ENCODE peak calls at places on chromosome 13, in five cellular contexts. X is uterus, P is NB4, Q is gastrocnemius medialis, W is body of pancreas. B is an unnamed sample.
A peak's percentile ranks its signal among the peaks of the same experiment; 100 is the strongest.

GRCh38 chr13:38819053-38819452 is 132.2 kb downstream of the FREM2 start:
- DNase-seq in Q (no peak), P (no peak), X (no peak), W (no peak), B (no peak)

GRCh38 chr13:68234278-68234677 is 1004.1 kb upstream of the PCDH9 start:
- DNase-seq in W (no peak), P (no peak), Q (no peak), X (no peak), B (no peak)

GRCh38 chr13:111304041-111304544 is 16.3 kb upstream of the TEX29 start:
- DNase-seq in Q (no peak), X (no peak), W (no peak), P (no peak), B (no peak)

GRCh38 chr13:112376050-112376681 is at the start of gene SPACA7:
- DNase-seq in Q (no peak), X (no peak), W (no peak), P (no peak), B (no peak)

GRCh38 chr13:44131069-44131614 is 242.5 kb upstream of the SERP2 start:
- DNase-seq in W (no peak), X (no peak), Q (no peak), P (no peak), B (no peak)

GRCh38 chr13:75550159-75550567 is 572 bp downstream of the UCHL3 start:
- DNase-seq in X (peak; percentile 22), W (peak; percentile 25), P (peak; percentile 69), Q (no peak), B (no peak)

GRCh38 chr13:110319774-110320509 is 12.9 kb downstream of the COL4A2 start:
- DNase-seq in P (no peak), Q (no peak), W (peak; percentile 72), X (no peak), B (no peak)

GRCh38 chr13:79457948-79458347 is 23.0 kb upstream of the NDFIP2 start:
- DNase-seq in P (peak; percentile 31), X (no peak), Q (no peak), W (no peak), B (no peak)

GRCh38 chr13:33634526-33635111 is 183.3 kb upstream of the RFC3 start:
- DNase-seq in W (no peak), P (no peak), Q (no peak), X (no peak), B (no peak)

GRCh38 chr13:112879283-112879833 is 89.7 kb upstream of the MCF2L start:
- DNase-seq in X (no peak), P (no peak), Q (no peak), W (no peak), B (no peak)

GRCh38 chr13:36986462-36987240 is 12.5 kb downstream of the ALG5 start:
- DNase-seq in X (no peak), P (no peak), Q (no peak), W (no peak), B (no peak)

DNA sequence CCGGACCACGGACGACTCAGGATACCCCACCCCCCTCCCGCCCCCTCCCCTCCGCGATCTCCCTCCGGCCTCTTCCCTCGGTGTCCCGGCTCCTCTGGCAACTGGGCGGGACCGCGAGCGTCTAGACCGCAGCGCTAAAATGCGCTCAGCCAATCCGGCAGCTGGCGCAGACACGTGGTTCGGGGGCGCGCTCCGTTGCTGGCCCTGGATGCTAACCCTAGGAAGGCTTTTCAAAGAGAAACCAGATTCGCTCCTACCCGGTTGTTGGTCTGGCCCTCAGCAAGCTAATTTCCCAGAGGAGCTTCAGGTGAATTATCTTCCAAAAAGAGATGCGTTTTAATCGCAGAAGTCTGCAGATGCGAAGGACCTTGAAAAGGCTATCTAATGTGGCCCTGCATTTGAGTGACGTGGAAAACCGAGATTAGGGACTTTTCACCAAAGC is at the start of gene DZIP1:
- DNase-seq in Q (peak; percentile 28), X (peak; percentile 85), W (peak; percentile 74), P (no peak), B (no peak)
- TF ChIP-seq POLR2A in Q (peak; percentile 37), X (peak; percentile 19), W (peak; percentile 6), P (no peak), B (no peak)

DNA sequence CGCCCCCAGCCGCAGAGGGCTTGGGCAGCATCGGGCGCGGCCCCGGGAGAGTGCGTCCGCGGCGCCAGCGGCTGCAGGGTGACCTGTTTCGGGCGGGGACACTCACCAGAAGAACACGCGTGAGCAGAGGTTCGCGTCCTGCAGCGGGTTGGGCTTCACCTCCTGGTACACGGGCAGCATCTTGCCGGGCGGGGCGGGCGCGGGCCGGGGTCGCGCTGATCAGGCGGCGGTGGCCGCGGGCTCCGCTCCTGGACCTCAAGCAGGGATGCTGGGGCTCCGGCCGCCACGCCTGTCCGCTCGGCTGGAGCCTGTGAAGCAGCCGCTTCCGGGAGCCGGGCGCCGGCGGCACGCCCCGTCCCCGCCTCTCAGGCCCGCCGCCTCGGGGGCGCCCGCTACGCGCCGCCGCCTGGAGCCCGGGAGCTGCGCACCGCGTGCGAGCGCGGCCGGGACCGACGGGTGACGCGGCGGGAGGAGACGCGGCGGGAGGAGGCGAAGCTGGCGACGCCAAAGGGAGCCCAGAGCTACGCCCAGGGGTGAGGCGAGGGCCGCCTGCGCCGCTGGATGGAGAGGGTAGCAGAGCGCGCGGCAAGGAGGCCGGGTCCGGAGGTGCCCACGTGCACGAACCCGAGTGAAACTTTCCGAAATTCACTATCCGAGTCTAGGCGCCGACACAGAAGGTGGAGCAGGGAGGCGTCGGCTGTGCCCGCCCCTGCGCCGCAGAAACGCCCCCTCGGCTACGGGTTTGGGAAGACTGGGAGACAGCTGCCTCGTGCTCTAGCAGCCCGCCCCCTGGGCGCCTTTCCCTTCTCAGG is at the start of gene ABCC4:
- DNase-seq in X (peak; percentile 70), P (peak; percentile 79), W (peak; percentile 64), Q (peak; percentile 53), B (no peak)
- TF ChIP-seq POLR2A in X (no peak), P (peak; percentile 45), W (no peak), Q (peak; percentile 73), B (peak; percentile 3)

GRCh38 chr13:99087130-99087953 is 109.5 kb upstream of the DOCK9 start:
- DNase-seq in X (peak; percentile 91), W (peak; percentile 93), Q (peak; percentile 78), P (no peak), B (peak; percentile 21)
- TF ChIP-seq POLR2A in X (peak; percentile 85), W (peak; percentile 81), Q (peak; percentile 78), P (no peak), B (peak; percentile 87)

DNA sequence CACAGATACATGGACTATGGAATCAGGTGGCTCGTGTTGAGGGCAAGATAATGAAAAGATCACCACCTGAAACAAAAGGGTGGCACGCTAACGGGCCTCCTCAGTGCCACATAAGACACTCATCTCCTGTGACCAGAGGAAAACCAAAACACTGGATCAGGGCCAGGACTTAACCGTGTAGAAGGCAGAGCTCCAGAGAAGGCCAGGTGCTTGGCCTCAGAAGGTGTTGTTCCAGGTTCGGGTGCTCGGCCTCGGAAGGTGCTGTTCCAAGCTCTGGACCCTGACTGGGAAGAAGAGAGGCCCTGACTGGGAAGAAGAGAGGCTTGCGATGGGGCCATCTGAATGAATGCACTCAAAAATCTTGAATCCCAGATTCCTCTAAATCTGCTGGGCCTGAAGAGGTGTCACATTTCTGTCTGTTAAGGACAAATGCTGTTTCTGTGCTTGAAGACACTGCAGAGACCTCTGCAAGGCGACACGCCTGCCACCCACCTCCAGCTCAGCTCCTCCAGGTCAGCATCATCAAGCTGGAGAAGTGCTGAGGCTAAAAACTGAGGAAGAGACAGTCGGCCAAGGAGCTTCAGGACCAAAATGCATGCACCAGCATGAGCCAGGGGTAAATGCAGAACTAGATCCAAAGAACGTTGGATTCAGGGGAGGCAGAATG is 2.7 kb upstream of the RASA3 start:
- DNase-seq in W (no peak), Q (no peak), X (no peak), P (no peak), B (no peak)
- TF ChIP-seq POLR2A in W (no peak), Q (no peak), X (no peak), P (no peak), B (no peak)

GRCh38 chr13:31225180-31225579 is 25.4 kb downstream of the B3GLCT start:
- DNase-seq in W (no peak), Q (no peak), P (no peak), X (no peak), B (no peak)
- TF ChIP-seq POLR2A in W (no peak), Q (no peak), P (no peak), X (no peak), B (no peak)